ENCODE peak calls at places on chromosomes 11 and 22, in nine cellular contexts. S is cardiac fibroblast; X is CD8-positive, alpha-beta T cell; K is PC-9; M is fibroblast of pulmonary artery; C is cardiac muscle cell; T is stomach; I is lung; P is adrenal gland. N is an unnamed sample.

GRCh38 chr22:27387561-27387960 is 414.0 kb downstream of the MN1 start:
- DNase-seq in S (no peak), X (no peak), K (no peak), M (no peak), C (no peak), T (no peak), I (no peak), P (no peak), N (peak; percentile 47)

GRCh38 chr22:22948651-22949611 is 61.3 kb downstream of the IGLL5 start:
- DNase-seq in S (peak; percentile 46), X (no peak), K (no peak), M (peak; percentile 50), C (peak; percentile 68), T (no peak), I (no peak), P (no peak), N (peak; percentile 55)

GRCh38 chr11:19711911-19712280 is 741 bp upstream of the NAV2 start:
- DNase-seq in S (no peak), X (no peak), K (peak; percentile 50), M (no peak), C (no peak), T (no peak), I (peak; percentile 30), P (no peak), N (no peak)

GRCh38 chr11:36684840-36685800 is 87.1 kb upstream of the RAG2 start:
- DNase-seq in S (no peak), X (peak; percentile 9), K (no peak), M (no peak), C (no peak), T (no peak), I (no peak), P (no peak), N (no peak)

GRCh38 chr11:131691558-131692041 is 321.2 kb downstream of the NTM start:
- DNase-seq in S (peak; percentile 41), X (no peak), K (no peak), M (peak; percentile 48), C (peak; percentile 52), T (no peak), I (no peak), P (no peak), N (no peak)

GRCh38 chr11:123742334-123742733 is 874 bp upstream of the ZNF202 start:
- DNase-seq in S (no peak), X (no peak), K (no peak), M (no peak), C (peak; percentile 3), T (no peak), I (no peak), P (no peak), N (no peak)

GRCh38 chr22:16917144-16918003 is 90.6 kb downstream of the GAB4 start:
- DNase-seq in S (peak; percentile 45), X (peak; percentile 3), K (peak; percentile 37), M (peak; percentile 46), C (peak; percentile 47), T (peak; percentile 75), I (peak; percentile 62), P (peak; percentile 70), N (no peak)

GRCh38 chr11:124763156-124763947 is 1.3 kb upstream of the ESAM start:
- DNase-seq in S (peak; percentile 78), X (peak; percentile 71), K (peak; percentile 90), M (peak; percentile 75), C (peak; percentile 77), T (peak; percentile 92), I (peak; percentile 88), P (peak; percentile 85), N (peak; percentile 89)

GRCh38 chr11:92745186-92745585 is 224.3 kb upstream of the MTNR1B start:
- DNase-seq in S (no peak), X (no peak), K (no peak), M (no peak), C (no peak), T (no peak), I (no peak), P (no peak), N (no peak)

GRCh38 chr11:101863361-101863760 is 51.4 kb upstream of the CEP126 start:
- DNase-seq in S (peak; percentile 42), X (no peak), K (no peak), M (peak; percentile 59), C (peak; percentile 56), T (no peak), I (no peak), P (no peak), N (no peak)

GRCh38 chr11:92964471-92964870 is 5.0 kb upstream of the MTNR1B start:
- DNase-seq in S (no peak), X (no peak), K (peak; percentile 36), M (no peak), C (no peak), T (peak; percentile 84), I (no peak), P (no peak), N (no peak)

GRCh38 chr11:105100206-105100605 is 39.4 kb downstream of the CARD18 start:
- DNase-seq in S (no peak), X (no peak), K (peak; percentile 14), M (no peak), C (no peak), T (no peak), I (no peak), P (no peak), N (no peak)

GRCh38 chr22:27851974-27852713 is 50.6 kb upstream of the MN1 start:
- DNase-seq in S (peak; percentile 69), X (no peak), K (no peak), M (peak; percentile 63), C (peak; percentile 67), T (no peak), I (no peak), P (no peak), N (no peak)

GRCh38 chr11:77403228-77403627 is 70.7 kb downstream of the PAK1 start:
- DNase-seq in S (peak; percentile 40), X (no peak), K (no peak), M (peak; percentile 44), C (peak; percentile 53), T (no peak), I (no peak), P (no peak), N (no peak)

GRCh38 chr22:46367707-46368191 is 32.2 kb downstream of the TRMU start:
- DNase-seq in S (peak; percentile 62), X (peak; percentile 50), K (peak; percentile 48), M (peak; percentile 58), C (peak; percentile 58), T (peak; percentile 89), I (peak; percentile 74), P (peak; percentile 71), N (no peak)

GRCh38 chr22:24156915-24157782 is 24.1 kb upstream of the SUSD2 start:
- DNase-seq in S (peak; percentile 75), X (peak; percentile 77), K (peak; percentile 79), M (peak; percentile 69), C (peak; percentile 77), T (peak; percentile 87), I (peak; percentile 90), P (peak; percentile 83), N (peak; percentile 91)

GRCh38 chr11:22957890-22958289 is 97.6 kb upstream of the CCDC179 start:
- DNase-seq in S (no peak), X (no peak), K (no peak), M (no peak), C (no peak), T (no peak), I (no peak), P (no peak), N (no peak)

GRCh38 chr22:31089101-31090100 is 8.3 kb downstream of the SMTN start:
- DNase-seq in S (peak; percentile 68), X (no peak), K (no peak), M (peak; percentile 62), C (peak; percentile 65), T (peak; percentile 54), I (no peak), P (peak; percentile 63), N (peak; percentile 77)

GRCh38 chr11:66418986-66419308 is 1.9 kb upstream of the NPAS4 start:
- DNase-seq in S (no peak), X (no peak), K (no peak), M (no peak), C (no peak), T (no peak), I (no peak), P (no peak), N (no peak)

GRCh38 chr11:66421492-66422205 is 814 bp downstream of the NPAS4 start:
- DNase-seq in S (peak; percentile 94), X (peak; percentile 82), K (peak; percentile 91), M (peak; percentile 91), C (peak; percentile 93), T (peak; percentile 94), I (peak; percentile 87), P (peak; percentile 91), N (peak; percentile 93)

GRCh38 chr11:66418168-66418985 is 2.5 kb upstream of the NPAS4 start:
- DNase-seq in S (peak; percentile 97), X (no peak), K (peak; percentile 70), M (peak; percentile 93), C (peak; percentile 97), T (peak; percentile 48), I (peak; percentile 41), P (peak; percentile 94), N (peak; percentile 94)

GRCh38 chr11:66420671-66421476 is at the start of gene NPAS4:
- DNase-seq in S (no peak), X (no peak), K (no peak), M (no peak), C (no peak), T (no peak), I (no peak), P (no peak), N (no peak)

DNA sequence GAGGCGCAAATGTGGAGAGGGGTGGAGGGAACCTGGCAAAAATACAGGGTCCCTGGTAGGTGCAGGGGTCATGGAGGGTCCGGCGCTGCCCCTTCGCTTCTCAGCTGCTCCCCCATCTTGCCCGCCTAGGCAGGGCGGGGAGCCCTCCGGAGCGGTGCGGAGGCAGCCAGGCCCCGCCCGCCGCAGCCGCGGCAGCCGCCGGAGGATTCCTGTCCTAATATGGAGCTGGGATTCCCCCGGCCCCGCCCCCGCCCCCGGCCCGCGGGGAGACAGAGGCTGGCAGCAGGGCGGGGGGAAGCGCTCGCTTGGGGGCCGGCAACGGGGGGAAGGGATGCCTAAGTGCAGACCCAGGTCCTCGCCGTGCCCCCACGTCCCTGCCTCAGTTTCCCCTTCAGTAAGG is 1.0 kb upstream of the NPAS4 start:
- DNase-seq in S (no peak), X (no peak), K (no peak), M (no peak), C (no peak), T (no peak), I (no peak), P (no peak), N (no peak)
- H3K4me3 ChIP-seq in S (no peak overlapping the region), X (no peak overlapping the region), K (no peak overlapping the region), M (no peak overlapping the region), C (peak overlapping the region; percentile 14), T (no peak overlapping the region), I (no peak overlapping the region), P (no peak overlapping the region), N (peak overlapping the region; percentile 6)

GRCh38 chr22:42967933-42968332 is 47.0 kb downstream of the PACSIN2 start:
- DNase-seq in S (no peak), X (no peak), K (no peak), M (no peak), C (no peak), T (peak; percentile 49), I (peak; percentile 64), P (no peak), N (no peak)
- TF ChIP-seq CTCF in S (peak; percentile 43), X (no peak), K (no peak), M (no peak), C (no peak), T (no peak), I (peak; percentile 2), P (no peak), N (no peak)

GRCh38 chr11:34360056-34360455 is 2.2 kb upstream of the ABTB2 start:
- DNase-seq in S (no peak), X (no peak), K (no peak), M (no peak), C (no peak), T (no peak), I (no peak), P (no peak), N (no peak)
- H3K4me3 ChIP-seq in S (no peak overlapping the region), X (no peak overlapping the region), K (no peak overlapping the region), M (no peak overlapping the region), C (no peak overlapping the region), T (no peak overlapping the region), I (no peak overlapping the region), P (no peak overlapping the region), N (no peak overlapping the region)

GRCh38 chr22:29904020-29904419 is 21.0 kb downstream of the MTMR3 start:
- DNase-seq in S (no peak), X (no peak), K (no peak), M (no peak), C (no peak), T (no peak), I (no peak), P (no peak), N (no peak)
- TF ChIP-seq CTCF in S (no peak), X (no peak), K (no peak), M (no peak), C (no peak), T (no peak), I (no peak), P (no peak), N (no peak)

N was measured in coronary artery.